ENCODE peak calls at places on chromosomes 16 and 17, in seven cellular contexts. C is lung, D is tibial nerve, J is cardiac muscle cell, Y is body of pancreas, V is neural crest cell, U is PC-9. E is an unnamed sample.

GRCh38 chr16:58026139-58026704 is 668 bp downstream of the MMP15 start:
- DNase-seq in J (no peak), U (no peak), Y (peak), V (peak), C (peak), D (no peak), E (no peak)

GRCh38 chr17:75830168-75831031 is 13.8 kb downstream of the UNC13D start:
- DNase-seq in V (peak), Y (no peak), J (peak), D (no peak), U (no peak), C (no peak), E (no peak)

GRCh38 chr16:70691223-70692129 is 5.6 kb upstream of the MTSS2 start:
- DNase-seq in V (peak), Y (peak), J (peak), U (no peak), C (no peak), D (peak), E (peak)

GRCh38 chr16:74123826-74124225 is 172.8 kb upstream of the PSMD7 start:
- DNase-seq in U (no peak), D (no peak), V (no peak), Y (no peak), C (no peak), J (no peak), E (no peak)

GRCh38 chr17:27651411-27652345 is 20.7 kb downstream of the LGALS9 start:
- DNase-seq in C (peak), D (peak), U (no peak), V (peak), J (peak), Y (peak), E (no peak)

GRCh38 chr17:9021158-9021984 is at the start of gene NTN1:
- DNase-seq in J (peak), U (no peak), V (peak), D (peak), Y (peak), C (no peak), E (no peak)

GRCh38 chr16:7086842-7087616 is 245.6 kb upstream of the RBFOX1 start:
- DNase-seq in U (no peak), J (peak), D (no peak), Y (peak), V (peak), C (peak), E (no peak)

GRCh38 chr17:35879748-35880654 is at the start of gene CCL5:
- DNase-seq in Y (no peak), D (no peak), C (no peak), J (no peak), U (no peak), V (no peak), E (no peak)

GRCh38 chr17:47315451-47316266 is 8.1 kb upstream of the EFCAB13 start:
- DNase-seq in J (peak), D (peak), C (no peak), V (no peak), Y (peak), U (peak), E (no peak)

GRCh38 chr16:68331879-68332410 is 21.1 kb downstream of the PRMT7 start:
- DNase-seq in D (no peak), C (no peak), J (no peak), V (no peak), Y (no peak), U (no peak), E (no peak)

GRCh38 chr17:69828087-69828486 is 246.9 kb upstream of the KCNJ16 start:
- DNase-seq in J (no peak), D (no peak), V (no peak), U (no peak), Y (peak), C (no peak), E (no peak)

GRCh38 chr17:4715071-4715749 is 4.8 kb downstream of the ARRB2 start:
- DNase-seq in C (no peak), Y (no peak), J (no peak), U (no peak), D (no peak), V (no peak), E (no peak)

GRCh38 chr17:40551874-40552768 is 13.2 kb downstream of the CCR7 start:
- DNase-seq in D (peak), Y (peak), V (no peak), U (no peak), C (peak), J (no peak), E (peak)

GRCh38 chr17:6603746-6604325 is 36.7 kb downstream of the KIAA0753 start:
- DNase-seq in D (peak), C (peak), J (no peak), Y (peak), V (no peak), U (no peak), E (no peak)

GRCh38 chr16:67966549-67967182 is 1.8 kb downstream of the SLC12A4 start:
- DNase-seq in J (no peak), C (no peak), U (no peak), Y (no peak), D (no peak), V (no peak), E (no peak)

GRCh38 chr17:47276868-47277267 is 23.2 kb downstream of the ITGB3 start:
- DNase-seq in C (peak), U (no peak), V (no peak), J (peak), Y (peak), D (peak), E (peak)

GRCh38 chr16:13873835-13874438 is 46.0 kb upstream of the ERCC4 start:
- DNase-seq in J (peak), V (peak), U (no peak), Y (no peak), C (no peak), D (no peak), E (no peak)

GRCh38 chr17:58985265-58985810 is 121.3 kb downstream of the TRIM37 start:
- DNase-seq in V (no peak), Y (no peak), C (no peak), J (no peak), D (no peak), U (no peak), E (no peak)

GRCh38 chr17:16417896-16418683 is 2.7 kb downstream of the TRPV2 start:
- DNase-seq in J (no peak), C (no peak), V (no peak), D (no peak), U (peak), Y (no peak), E (no peak)

GRCh38 chr17:21214777-21215541 is 998 bp upstream of the TMEM11 start:
- DNase-seq in J (no peak), D (no peak), U (no peak), V (peak), Y (no peak), C (no peak), E (no peak)

GRCh38 chr17:11144358-11145233 is 96.4 kb upstream of the SHISA6 start:
- DNase-seq in J (peak), Y (peak), C (peak), V (peak), D (no peak), U (peak), E (no peak)

GRCh38 chr16:28609631-28610594 is at the start of gene SULT1A1:
- DNase-seq in Y (peak), U (peak), J (peak), V (no peak), D (peak), C (peak), E (peak)

GRCh38 chr17:40961586-40961985 is 5.2 kb downstream of the KRT39 start:
- DNase-seq in D (no peak), V (no peak), C (no peak), Y (no peak), U (no peak), J (no peak), E (no peak)

GRCh38 chr17:77019955-77020379 is 120.8 kb upstream of the SEC14L1 start:
- DNase-seq in V (no peak), J (no peak), Y (no peak), D (no peak), C (no peak), U (no peak), E (no peak)

GRCh38 chr16:81602377-81602776 is 157.8 kb downstream of the CMIP start:
- DNase-seq in J (no peak), U (peak), D (no peak), V (no peak), C (no peak), Y (no peak), E (no peak)

GRCh38 chr17:51860934-51861561 is 297.5 kb downstream of the CA10 start:
- DNase-seq in U (no peak), V (peak), C (no peak), Y (peak), D (no peak), J (peak), E (no peak)

GRCh38 chr17:48541036-48541573 is 3.8 kb downstream of the HOXB2 start:
- DNase-seq in V (no peak), J (no peak), C (no peak), D (no peak), Y (no peak), U (no peak), E (no peak)

DNA sequence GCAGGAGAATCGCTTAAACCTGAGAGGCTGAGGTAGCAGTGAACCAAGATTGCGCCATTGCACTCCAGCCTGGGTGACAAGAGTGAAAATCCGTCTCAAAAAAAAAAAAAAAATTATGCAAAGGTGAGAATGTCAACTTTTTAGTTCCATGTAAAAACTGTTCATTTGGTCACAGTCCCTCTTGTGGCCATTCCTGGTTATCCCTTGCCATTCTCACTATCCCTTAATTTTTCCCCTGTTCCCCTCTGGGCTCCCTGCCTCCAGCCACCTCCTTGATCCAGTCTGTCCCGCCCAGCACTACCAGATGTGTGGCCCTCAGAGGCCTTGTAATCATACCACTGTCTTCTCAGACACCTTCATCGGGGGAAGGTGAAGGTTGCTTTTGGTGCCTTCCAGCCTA is 23.4 kb downstream of the DCAF7 start:
- DNase-seq in J (no peak), Y (no peak), U (no peak), C (no peak), D (no peak), V (no peak), E (no peak)
- TF ChIP-seq CTCF in J (peak), Y (peak), U (peak), C (no peak), D (peak), V (peak), E (no peak)

GRCh38 chr17:67360880-67361279 is 5.5 kb downstream of the PSMD12 start:
- DNase-seq in U (no peak), Y (no peak), J (no peak), V (no peak), C (no peak), D (no peak), E (no peak)

GRCh38 chr17:67362173-67362572 is 4.2 kb downstream of the PSMD12 start:
- DNase-seq in Y (no peak), U (no peak), J (no peak), C (no peak), D (no peak), V (no peak), E (no peak)

GRCh38 chr17:67364847-67365761 is 1.3 kb downstream of the PSMD12 start:
- DNase-seq in Y (no peak), D (no peak), J (no peak), C (no peak), V (no peak), U (no peak), E (no peak)

GRCh38 chr17:67365762-67366192 is 600 bp downstream of the PSMD12 start:
- DNase-seq in C (no peak), U (peak), J (no peak), V (no peak), D (no peak), Y (no peak), E (no peak)

DNA sequence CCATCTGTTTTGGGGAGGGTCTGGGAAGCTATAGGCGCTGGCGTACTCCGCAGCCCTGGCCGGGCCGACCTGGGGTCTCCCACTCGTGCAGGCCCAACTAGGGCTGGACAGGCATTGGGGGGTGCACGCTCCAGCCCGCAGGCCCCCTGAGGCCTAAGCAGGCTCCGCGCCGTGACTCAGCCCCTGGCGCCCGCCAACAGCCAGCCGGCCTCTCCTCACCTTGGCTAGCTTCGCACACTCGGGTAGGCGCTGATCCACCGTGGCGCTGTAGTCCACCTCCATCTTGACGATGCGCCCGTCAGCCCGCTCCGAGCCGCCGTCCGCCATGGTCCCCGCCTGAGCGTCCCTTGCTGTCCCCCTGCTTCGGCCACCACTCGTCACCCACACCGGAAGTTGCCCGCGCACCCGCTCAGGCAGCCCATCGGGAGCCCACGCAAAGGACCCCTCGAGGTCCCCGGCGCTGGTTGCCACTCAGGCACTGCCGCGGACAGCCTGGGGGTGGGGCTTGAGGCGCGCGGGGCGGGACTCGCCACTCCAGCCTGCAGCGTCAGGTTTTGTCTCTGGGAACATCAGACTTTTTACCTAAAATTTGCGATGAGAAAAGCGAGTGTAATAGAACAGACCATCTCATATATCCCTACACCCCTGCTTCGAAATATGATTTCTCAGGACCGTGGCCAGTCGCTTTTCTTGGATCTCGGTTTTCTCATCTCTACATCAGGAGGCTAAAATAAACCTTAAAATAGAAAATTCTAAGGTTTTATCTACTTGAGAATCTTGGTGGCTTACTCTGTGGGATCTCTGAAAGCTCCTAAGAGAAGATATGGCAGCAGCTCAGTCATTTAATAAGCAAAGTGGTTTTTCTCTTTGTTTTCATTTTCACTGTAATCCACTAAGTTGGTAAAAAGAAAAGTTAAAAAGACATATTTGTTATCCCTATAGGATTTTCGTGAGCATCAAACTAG is at the start of gene PSMD12:
- DNase-seq in C (peak), U (peak), J (peak), Y (peak), V (peak), D (peak), E (peak)
- TF ChIP-seq CTCF in C (no peak), U (no peak), J (no peak), Y (peak), V (no peak), D (no peak), E (no peak)

GRCh38 chr16:35386619-35387018 is 1927.2 kb downstream of the TP53TG3F start:
- DNase-seq in V (no peak), D (no peak), U (no peak), Y (no peak), J (no peak), C (no peak), E (no peak)

GRCh38 chr16:35391328-35391727 is 1931.9 kb downstream of the TP53TG3F start:
- DNase-seq in D (no peak), U (peak), C (peak), J (no peak), V (no peak), Y (peak), E (no peak)
- TF ChIP-seq CTCF in D (peak), U (peak), C (no peak), J (peak), V (peak), Y (peak), E (no peak)

DNA sequence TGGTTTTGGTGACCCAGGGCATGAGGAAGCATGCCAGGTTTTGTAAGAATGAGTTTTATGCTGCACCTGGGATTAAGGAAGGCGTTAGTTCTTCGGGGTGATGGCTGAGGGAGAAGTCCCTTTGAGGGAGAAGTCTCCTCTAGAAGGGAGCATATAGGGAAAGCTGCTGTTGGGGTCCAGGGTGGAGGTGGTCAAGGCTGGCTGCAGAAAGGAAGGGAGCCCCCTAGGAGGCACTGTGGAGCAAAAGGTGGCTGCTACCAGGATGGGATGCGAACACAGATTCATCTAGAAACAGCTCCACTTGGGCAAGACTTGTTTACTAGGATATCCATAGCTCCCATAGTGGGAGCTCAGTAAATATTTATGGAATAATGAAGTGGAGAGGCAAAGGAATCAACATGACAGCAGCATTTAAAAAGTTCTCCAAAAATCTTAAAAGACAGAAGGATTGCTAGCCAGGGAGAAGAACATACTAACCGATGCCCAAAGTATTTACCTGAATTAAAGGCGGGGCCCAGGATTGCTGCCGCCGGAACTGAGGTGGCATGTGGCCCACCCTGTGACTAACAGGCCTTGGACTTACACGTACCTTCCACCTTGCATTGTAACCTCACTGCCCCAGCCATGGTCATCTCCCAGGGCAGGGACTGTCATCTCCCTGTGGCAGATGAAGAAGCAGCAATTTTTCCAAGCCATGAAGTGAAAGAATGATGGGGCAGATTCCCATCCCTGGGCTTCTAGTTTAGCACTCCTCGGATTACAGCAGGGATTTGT is 7.1 kb upstream of the LPCAT2 start:
- DNase-seq in D (peak), U (peak), C (no peak), Y (no peak), J (no peak), V (no peak), E (no peak)
- TF ChIP-seq CTCF in D (no peak), U (peak), C (no peak), Y (no peak), J (peak), V (peak), E (no peak)

GRCh38 chr17:81364278-81365147 is 30.7 kb upstream of the BAHCC1 start:
- DNase-seq in Y (no peak), V (no peak), D (no peak), U (no peak), J (no peak), C (no peak), E (no peak)
- TF ChIP-seq CTCF in Y (no peak), V (no peak), D (no peak), U (no peak), J (no peak), C (no peak), E (no peak)

DNA sequence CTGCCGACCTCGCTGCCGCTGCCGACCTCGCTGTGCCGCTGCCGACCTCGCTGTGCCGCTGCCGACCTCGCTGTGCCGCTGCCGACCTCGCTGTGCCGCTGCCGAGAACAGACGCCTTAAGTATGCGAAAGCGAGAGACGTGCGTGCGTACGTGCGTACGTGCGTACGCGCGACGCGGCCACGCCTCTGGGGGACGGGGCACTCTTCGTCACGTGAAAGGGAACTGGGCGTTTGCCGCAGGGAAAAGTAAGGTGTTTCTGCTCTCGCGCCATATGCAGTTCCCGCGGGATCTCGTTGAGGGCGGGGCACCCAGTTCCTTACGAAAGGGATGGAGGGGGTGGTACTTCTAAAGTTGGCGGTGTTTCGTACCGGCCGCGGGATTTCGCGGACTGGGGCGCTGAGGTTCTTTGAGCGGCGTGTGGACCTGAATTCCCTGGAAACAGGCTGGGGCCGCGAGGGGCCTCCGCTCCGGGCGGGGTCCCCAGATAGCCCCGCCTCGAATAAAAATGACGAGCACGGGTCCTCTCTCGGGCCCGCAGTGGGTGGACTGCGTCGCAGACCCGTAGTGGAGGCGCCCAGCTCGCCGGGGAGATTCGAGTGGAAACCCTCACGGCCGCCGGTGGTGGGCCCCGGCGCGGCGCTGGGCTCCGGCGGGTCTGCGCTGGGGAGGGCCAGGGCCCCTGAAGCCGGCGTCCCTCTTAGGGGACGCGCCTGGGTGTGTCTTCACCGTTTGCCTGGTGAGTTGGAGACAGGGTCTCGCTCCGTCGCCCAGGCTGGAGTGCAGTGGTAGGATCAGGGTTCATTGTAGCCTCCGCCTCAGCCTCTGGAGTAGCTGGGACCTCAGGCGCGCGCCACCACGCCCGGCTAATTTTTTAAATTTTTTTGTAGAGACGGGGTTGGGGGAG is at the start of gene EIF4A3:
- DNase-seq in J (peak), U (peak), D (peak), Y (peak), V (peak), C (peak), E (peak)
- TF ChIP-seq CTCF in J (no peak), U (no peak), D (no peak), Y (peak), V (no peak), C (no peak), E (no peak)

GRCh38 chr16:88385112-88385594 is 2.4 kb downstream of the ZNF469 start:
- DNase-seq in D (no peak), Y (no peak), J (no peak), V (no peak), U (no peak), C (no peak), E (no peak)

GRCh38 chr16:88381820-88382451 is 823 bp upstream of the ZNF469 start:
- DNase-seq in C (no peak), J (peak), V (no peak), Y (no peak), U (peak), D (no peak), E (no peak)

GRCh38 chr16:88382491-88383400 is at the start of gene ZNF469:
- DNase-seq in J (peak), D (no peak), V (no peak), C (no peak), Y (no peak), U (no peak), E (no peak)

GRCh38 chr16:88384222-88385111 is 1.7 kb downstream of the ZNF469 start:
- DNase-seq in V (no peak), C (no peak), U (no peak), D (no peak), Y (no peak), J (no peak), E (no peak)

GRCh38 chr16:88383401-88384221 is 852 bp downstream of the ZNF469 start:
- DNase-seq in C (no peak), U (no peak), Y (peak), J (peak), V (peak), D (no peak), E (no peak)
- TF ChIP-seq CTCF in C (peak), U (peak), Y (peak), J (peak), V (peak), D (peak), E (peak)

E was measured in coronary artery.